ENCODE peak calls at places on chromosome 5, in four cellular contexts. D, W, A and B are unnamed samples.

GRCh38 chr5:132496631-132497487 is 6.3 kb upstream of the IRF1 start:
- DNase-seq in D (peak; percentile 83), W (peak; percentile 92), A (peak; percentile 84), B (peak; percentile 84)

GRCh38 chr5:41707853-41708603 is 162.2 kb downstream of the OXCT1 start:
- DNase-seq in D (peak; percentile 2), W (no peak), A (peak; percentile 82), B (peak; percentile 60)

GRCh38 chr5:125412561-125413535 is 666.4 kb upstream of the ZNF608 start:
- DNase-seq in D (peak; percentile 9), W (peak; percentile 76), A (peak; percentile 85), B (peak; percentile 46)

GRCh38 chr5:67842806-67843205 is 372.8 kb upstream of the PIK3R1 start:
- DNase-seq in D (no peak), W (no peak), A (peak; percentile 47), B (peak; percentile 5)

GRCh38 chr5:143642791-143643190 is 169.2 kb upstream of the HMHB1 start:
- DNase-seq in D (no peak), W (no peak), A (no peak), B (peak; percentile 35)

GRCh38 chr5:83167506-83167905 is 90.2 kb downstream of the XRCC4 start:
- DNase-seq in D (no peak), W (no peak), A (no peak), B (no peak)

GRCh38 chr5:114101153-114101552 is 260.7 kb upstream of the KCNN2 start:
- DNase-seq in D (peak; percentile 13), W (no peak), A (peak; percentile 70), B (peak; percentile 27)

GRCh38 chr5:108747111-108748009 is at the start of gene FER:
- DNase-seq in D (peak; percentile 48), W (no peak), A (peak; percentile 92), B (peak; percentile 71)

GRCh38 chr5:68467791-68468190 is 252.2 kb downstream of the PIK3R1 start:
- DNase-seq in D (no peak), W (no peak), A (no peak), B (no peak)

GRCh38 chr5:15326932-15327331 is 173.0 kb upstream of the FBXL7 start:
- DNase-seq in D (no peak), W (no peak), A (no peak), B (no peak)

GRCh38 chr5:172213126-172213525 is 19.2 kb downstream of the EFCAB9 start:
- DNase-seq in D (no peak), W (no peak), A (no peak), B (no peak)

GRCh38 chr5:152329191-152329590 is 75.9 kb downstream of the NMUR2 start:
- DNase-seq in D (no peak), W (no peak), A (no peak), B (no peak)

GRCh38 chr5:159469496-159470370 is 139.4 kb upstream of the IL12B start:
- DNase-seq in D (no peak), W (no peak), A (no peak), B (no peak)

GRCh38 chr5:39373797-39374196 is 9.5 kb upstream of the C9 start:
- DNase-seq in D (no peak), W (no peak), A (no peak), B (no peak)

DNA sequence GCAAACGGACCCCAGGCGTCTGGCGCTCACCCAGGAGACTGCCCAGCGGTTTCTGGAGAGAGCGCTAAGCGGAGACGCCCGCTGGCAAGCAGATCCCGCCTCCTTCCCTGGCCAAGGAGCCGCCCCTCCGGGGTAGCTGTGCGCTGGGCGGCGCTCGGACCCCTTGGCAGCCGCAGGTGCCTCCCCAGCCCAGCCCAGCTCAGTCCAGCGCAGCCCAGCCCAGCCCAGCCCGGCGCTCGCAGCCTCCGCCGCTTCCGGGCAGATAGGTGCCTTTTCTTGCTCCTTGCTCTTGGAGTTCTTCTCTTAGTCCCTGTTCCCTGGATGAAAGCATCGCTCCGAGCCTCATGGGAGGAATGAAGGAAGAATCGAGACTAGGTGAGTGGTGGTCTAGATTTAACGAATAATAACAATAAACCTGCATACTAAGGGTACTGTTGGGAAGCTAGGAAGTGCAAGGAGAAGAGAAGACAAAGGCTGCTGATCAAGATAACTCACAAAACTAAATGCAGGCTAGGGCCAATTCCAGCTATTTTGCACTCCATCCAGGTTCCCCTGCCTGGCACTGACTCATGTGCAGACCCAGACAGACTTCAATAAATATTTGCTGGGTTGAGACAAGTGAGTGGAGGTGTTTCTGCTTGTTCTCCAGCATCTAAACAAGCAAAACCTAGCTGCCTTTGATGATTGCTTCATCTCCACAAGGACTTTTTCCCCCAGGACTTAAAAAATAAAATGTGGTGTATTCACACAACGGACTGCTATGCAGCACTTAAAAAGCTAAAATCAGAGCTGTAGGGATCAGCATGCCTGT is at the start of gene STK32A:
- DNase-seq in D (no peak), W (no peak), A (peak; percentile 14), B (peak; percentile 1)
- H3K4me3 ChIP-seq in D (peak within 1 kb of the TSS; percentile 50), W (peak within 1 kb of the TSS; percentile 51), A (peak within 1 kb of the TSS; percentile 55), B (peak within 1 kb of the TSS; percentile 55)

DNA sequence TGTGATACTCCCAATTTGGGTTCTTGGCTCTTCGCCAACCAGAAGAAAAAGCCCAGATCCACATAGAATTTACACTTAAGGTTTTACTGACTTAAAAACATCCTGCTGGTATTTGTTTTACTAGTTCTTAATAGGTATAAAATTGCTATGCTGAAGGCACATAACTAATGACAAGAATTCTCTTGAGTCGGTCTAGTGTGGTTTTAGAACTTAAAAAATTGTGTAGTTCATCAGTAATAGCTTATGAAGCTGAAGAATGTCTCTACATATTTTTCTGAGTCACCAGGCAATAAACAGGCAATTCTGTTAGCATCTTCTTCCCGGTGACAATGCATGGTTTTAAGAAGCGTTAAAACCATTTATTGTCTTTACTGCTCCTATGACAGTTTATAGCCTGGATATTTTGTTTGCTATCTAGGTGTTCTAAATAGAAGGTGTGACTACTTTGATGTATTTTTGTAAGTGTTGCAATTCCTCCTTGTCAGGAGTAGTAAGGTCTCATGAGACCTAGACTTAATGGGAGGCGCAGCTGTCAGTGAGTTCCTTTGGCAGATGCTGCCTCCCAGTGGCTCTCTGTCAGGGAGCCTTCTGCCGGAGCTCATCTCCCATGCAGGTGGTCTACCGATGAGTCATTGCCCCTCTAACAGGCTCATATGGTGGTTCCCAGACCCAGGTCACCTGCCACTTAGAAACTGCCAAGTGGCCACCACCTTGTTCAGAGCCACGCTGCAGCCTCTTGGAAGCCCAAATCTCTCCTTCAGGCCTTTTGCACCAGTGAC is 173.8 kb downstream of the MAST4 start:
- DNase-seq in D (no peak), W (no peak), A (peak; percentile 31), B (no peak)
- TF ChIP-seq CTCF in D (no peak), W (no peak), A (peak; percentile 32), B (peak; percentile 32)

GRCh38 chr5:10653751-10654400 is 90.0 kb downstream of the ANKRD33B start:
- DNase-seq in D (no peak), W (no peak), A (no peak), B (no peak)
- H3K4me3 ChIP-seq in D (no peak overlapping the region), W (no peak overlapping the region), A (no peak overlapping the region), B (no peak overlapping the region)

DNA sequence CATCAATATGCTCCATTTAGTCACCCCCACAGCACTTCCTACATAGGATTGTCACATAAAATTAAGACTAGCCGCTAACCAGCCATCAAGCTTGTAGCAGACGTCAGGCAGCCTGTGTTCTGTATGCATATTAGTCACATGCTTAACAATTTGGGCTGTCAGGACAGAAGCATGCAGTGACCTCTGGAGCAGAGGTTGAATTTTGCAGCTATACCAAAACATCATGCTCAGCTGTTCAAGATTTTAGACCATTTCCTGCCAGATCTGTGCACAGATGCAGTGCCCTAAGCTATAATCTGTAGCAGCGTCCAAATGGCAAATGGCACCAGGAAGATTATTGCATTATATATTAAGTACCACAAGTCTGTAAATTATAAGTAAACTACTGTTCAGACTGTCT is 197.3 kb upstream of the ISL1 start:
- DNase-seq in D (no peak), W (no peak), A (no peak), B (no peak)
- TF ChIP-seq CTCF in D (no peak), W (no peak), A (no peak), B (no peak)

GRCh38 chr5:127892467-127893207 is 189.4 kb downstream of the CCDC192 start:
- DNase-seq in D (no peak), W (no peak), A (peak; percentile 79), B (peak; percentile 22)

GRCh38 chr5:127898551-127899213 is 184.9 kb upstream of the SLC12A2 start:
- DNase-seq in D (no peak), W (no peak), A (peak; percentile 37), B (no peak)

GRCh38 chr5:127894461-127894860 is 189.1 kb upstream of the SLC12A2 start:
- DNase-seq in D (no peak), W (no peak), A (no peak), B (no peak)

GRCh38 chr5:127891942-127892341 is 188.8 kb downstream of the CCDC192 start:
- DNase-seq in D (no peak), W (no peak), A (no peak), B (no peak)

DNA sequence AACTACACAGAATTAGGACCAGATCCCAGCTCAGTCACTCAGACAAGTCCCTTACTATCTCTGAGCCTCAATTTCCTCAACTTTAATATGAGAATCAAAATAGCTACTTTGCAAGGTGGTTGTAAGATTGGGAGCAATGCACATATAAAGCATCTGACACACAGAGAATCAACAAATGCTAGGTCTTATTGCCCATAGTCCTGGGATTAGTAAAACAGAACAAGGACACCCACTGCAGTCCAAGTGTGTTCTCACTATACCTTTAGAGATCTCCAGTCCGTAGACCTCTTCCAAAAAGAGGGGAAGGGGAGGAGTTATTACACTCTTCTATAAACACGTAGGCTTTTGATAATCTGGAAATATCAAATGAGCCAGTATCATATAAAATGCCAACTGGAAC is 190.0 kb downstream of the CCDC192 start:
- DNase-seq in D (no peak), W (no peak), A (no peak), B (no peak)
- H3K4me3 ChIP-seq in D (peak overlapping the region; percentile 20), W (no peak overlapping the region), A (no peak overlapping the region), B (no peak overlapping the region)

GRCh38 chr5:95283761-95284511 is 958 bp downstream of the MCTP1 start:
- DNase-seq in D (peak; percentile 37), W (no peak), A (no peak), B (no peak)
- TF ChIP-seq CTCF in D (peak; percentile 58), W (no peak), A (peak; percentile 31), B (peak; percentile 27)

DNA sequence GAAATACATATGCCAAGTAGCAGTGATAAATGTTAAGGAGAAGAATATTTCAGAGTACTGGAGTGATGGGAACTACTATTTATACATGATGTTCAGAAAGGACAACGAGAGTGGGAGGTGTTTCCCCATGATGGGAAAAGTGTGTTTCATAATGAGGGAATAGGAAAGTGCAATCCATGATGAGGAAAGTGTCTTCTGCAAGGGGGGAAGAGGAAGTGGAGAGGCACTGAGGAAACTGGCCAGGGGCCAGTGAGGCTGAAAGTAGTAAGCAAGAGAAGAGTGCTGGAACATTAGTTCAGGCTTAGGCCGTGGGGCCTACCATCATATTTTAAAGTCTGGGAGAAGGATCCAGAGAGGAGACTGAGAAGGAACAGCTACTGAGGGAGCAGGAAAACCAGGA is 327.2 kb downstream of the SLF1 start:
- DNase-seq in D (no peak), W (peak; percentile 61), A (no peak), B (no peak)
- H3K4me3 ChIP-seq in D (no peak overlapping the region), W (no peak overlapping the region), A (no peak overlapping the region), B (no peak overlapping the region)

GRCh38 chr5:140794594-140795258 is at the start of gene PCDHA2:
- DNase-seq in D (peak; percentile 13), W (no peak), A (no peak), B (no peak)
- TF ChIP-seq CTCF in D (no peak), W (no peak), A (no peak), B (no peak)

GRCh38 chr5:57650360-57651069 is 167.9 kb upstream of the ACTBL2 start:
- DNase-seq in D (peak; percentile 4), W (no peak), A (peak; percentile 75), B (peak; percentile 70)
- H3K4me3 ChIP-seq in D (no peak overlapping the region), W (no peak overlapping the region), A (no peak overlapping the region), B (no peak overlapping the region)

GRCh38 chr5:116023619-116024018 is 8.7 kb upstream of the ARL14EPL start:
- DNase-seq in D (no peak), W (no peak), A (no peak), B (no peak)
- TF ChIP-seq CTCF in D (no peak), W (no peak), A (peak; percentile 11), B (peak; percentile 35)